ENCODE peak calls at places on chromosomes 4 and X, in five cellular contexts. One of them, this sample, is unnamed.

GRCh38 chrX:386239-386767 is 404 bp downstream of the PPP2R3B start:
- ATAC-seq in upper lobe of left lung: no peak
- ATAC-seq in HepG2: no peak
- ATAC-seq in A549: no peak
- ATAC-seq in GM12878: peak; percentile 11
- ATAC-seq in this sample: no peak

GRCh38 chr4:41504167-41504566 is 33.8 kb upstream of the LIMCH1 start:
- ATAC-seq in upper lobe of left lung: no peak
- ATAC-seq in HepG2: no peak
- ATAC-seq in A549: no peak
- ATAC-seq in GM12878: no peak
- ATAC-seq in this sample: no peak

GRCh38 chr4:67465763-67466052 is 79.6 kb downstream of the CENPC start:
- ATAC-seq in upper lobe of left lung: no peak
- ATAC-seq in HepG2: peak; percentile 54
- ATAC-seq in A549: peak; percentile 24
- ATAC-seq in GM12878: peak; percentile 25
- ATAC-seq in this sample: no peak

GRCh38 chr4:114677346-114677979 is 78.9 kb downstream of the UGT8 start:
- ATAC-seq in upper lobe of left lung: no peak
- ATAC-seq in HepG2: no peak
- ATAC-seq in A549: no peak
- ATAC-seq in GM12878: no peak
- ATAC-seq in this sample: no peak

GRCh38 chr4:106594291-106594952 is 225.8 kb upstream of the GIMD1 start:
- ATAC-seq in upper lobe of left lung: no peak
- ATAC-seq in HepG2: no peak
- ATAC-seq in A549: no peak
- ATAC-seq in GM12878: no peak
- ATAC-seq in this sample: no peak

GRCh38 chr4:78131403-78131802 is 74.3 kb downstream of the FRAS1 start:
- ATAC-seq in upper lobe of left lung: no peak
- ATAC-seq in HepG2: no peak
- ATAC-seq in A549: no peak
- ATAC-seq in GM12878: no peak
- ATAC-seq in this sample: no peak

GRCh38 chrX:109409181-109409580 is 72.7 kb downstream of the GUCY2F start:
- ATAC-seq in upper lobe of left lung: no peak
- ATAC-seq in HepG2: no peak
- ATAC-seq in A549: no peak
- ATAC-seq in GM12878: no peak
- ATAC-seq in this sample: no peak

GRCh38 chr4:164536829-164537228 is 217.1 kb upstream of the SMIM31 start:
- ATAC-seq in upper lobe of left lung: no peak
- ATAC-seq in HepG2: no peak
- ATAC-seq in A549: no peak
- ATAC-seq in GM12878: no peak
- ATAC-seq in this sample: no peak

GRCh38 chr4:142091085-142091513 is 454.7 kb downstream of the IL15 start:
- ATAC-seq in upper lobe of left lung: peak; percentile 15
- ATAC-seq in HepG2: no peak
- ATAC-seq in A549: peak; percentile 80
- ATAC-seq in GM12878: no peak
- ATAC-seq in this sample: peak; percentile 84

GRCh38 chr4:185399466-185399865 is 2.8 kb downstream of the ANKRD37 start:
- ATAC-seq in upper lobe of left lung: no peak
- ATAC-seq in HepG2: no peak
- ATAC-seq in A549: no peak
- ATAC-seq in GM12878: no peak
- ATAC-seq in this sample: no peak

GRCh38 chrX:41671082-41671481 is 17.7 kb upstream of the GPR34 start:
- ATAC-seq in upper lobe of left lung: no peak
- ATAC-seq in HepG2: no peak
- ATAC-seq in A549: no peak
- ATAC-seq in GM12878: peak; percentile 62
- ATAC-seq in this sample: no peak

GRCh38 chr4:164700471-164700870 is 53.5 kb upstream of the SMIM31 start:
- ATAC-seq in upper lobe of left lung: no peak
- ATAC-seq in HepG2: peak; percentile 78
- ATAC-seq in A549: peak; percentile 62
- ATAC-seq in GM12878: peak; percentile 65
- ATAC-seq in this sample: no peak

GRCh38 chr4:146263785-146264184 is 49.4 kb downstream of the REELD1 start:
- ATAC-seq in upper lobe of left lung: no peak
- ATAC-seq in HepG2: no peak
- ATAC-seq in A549: no peak
- ATAC-seq in GM12878: no peak
- ATAC-seq in this sample: no peak
- TF ChIP-seq EP300 in upper lobe of left lung: no peak
- TF ChIP-seq EP300 in HepG2: no peak
- TF ChIP-seq EP300 in A549: no peak
- TF ChIP-seq EP300 in GM12878: no peak
- TF ChIP-seq EP300 in this sample: no peak

GRCh38 chrX:40313269-40313668 is 215.5 kb upstream of the BCOR start:
- ATAC-seq in upper lobe of left lung: no peak
- ATAC-seq in HepG2: no peak
- ATAC-seq in A549: no peak
- ATAC-seq in GM12878: no peak
- ATAC-seq in this sample: no peak

GRCh38 chrX:40314070-40314469 is 216.3 kb upstream of the BCOR start:
- ATAC-seq in upper lobe of left lung: no peak
- ATAC-seq in HepG2: peak; percentile 64
- ATAC-seq in A549: no peak
- ATAC-seq in GM12878: peak; percentile 37
- ATAC-seq in this sample: no peak

GRCh38 chrX:40318076-40318475 is 220.3 kb upstream of the BCOR start:
- ATAC-seq in upper lobe of left lung: no peak
- ATAC-seq in HepG2: no peak
- ATAC-seq in A549: no peak
- ATAC-seq in GM12878: no peak
- ATAC-seq in this sample: no peak

GRCh38 chrX:40318796-40319195 is 221.0 kb upstream of the BCOR start:
- ATAC-seq in upper lobe of left lung: no peak
- ATAC-seq in HepG2: no peak
- ATAC-seq in A549: no peak
- ATAC-seq in GM12878: no peak
- ATAC-seq in this sample: no peak

DNA sequence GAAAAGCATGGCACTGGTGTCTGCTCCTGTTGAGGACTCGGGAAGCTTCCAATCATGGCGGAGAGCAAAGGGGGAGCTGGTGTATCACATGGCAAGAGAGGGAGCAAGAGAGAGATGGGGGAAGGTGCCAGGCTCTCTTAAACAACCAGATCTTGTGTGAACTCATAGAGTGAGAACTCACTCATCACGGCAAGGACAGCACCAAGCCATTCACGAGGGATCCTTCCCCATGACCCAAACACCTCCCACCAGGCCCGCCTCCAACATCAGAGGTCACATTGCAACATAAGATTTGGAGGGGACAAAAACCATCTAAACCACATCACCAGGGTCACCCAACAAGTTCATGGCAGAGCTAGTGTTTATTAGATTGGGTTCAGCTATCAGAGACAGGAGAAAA is 218.7 kb upstream of the BCOR start:
- ATAC-seq in upper lobe of left lung: no peak
- ATAC-seq in HepG2: no peak
- ATAC-seq in A549: no peak
- ATAC-seq in GM12878: no peak
- ATAC-seq in this sample: no peak
- H3K9me3 ChIP-seq in upper lobe of left lung: peaks cover 23% of the 10 kb centered on the region
- H3K9me3 ChIP-seq in HepG2: no peaks in the 10 kb centered on the region
- H3K9me3 ChIP-seq in A549: peaks cover 3% of the 10 kb centered on the region
- H3K9me3 ChIP-seq in GM12878: peaks cover 5% of the 10 kb centered on the region
- H3K9me3 ChIP-seq in this sample: no peaks in the 10 kb centered on the region

GRCh38 chr4:96521046-96521536 is 681.2 kb downstream of the PDHA2 start:
- ATAC-seq in upper lobe of left lung: peak; percentile 63
- ATAC-seq in HepG2: no peak
- ATAC-seq in A549: no peak
- ATAC-seq in GM12878: no peak
- ATAC-seq in this sample: no peak

GRCh38 chr4:96524311-96524875 is 684.5 kb downstream of the PDHA2 start:
- ATAC-seq in upper lobe of left lung: no peak
- ATAC-seq in HepG2: no peak
- ATAC-seq in A549: no peak
- ATAC-seq in GM12878: no peak
- ATAC-seq in this sample: no peak

GRCh38 chr4:96519291-96519690 is 679.4 kb downstream of the PDHA2 start:
- ATAC-seq in upper lobe of left lung: no peak
- ATAC-seq in HepG2: no peak
- ATAC-seq in A549: no peak
- ATAC-seq in GM12878: no peak
- ATAC-seq in this sample: no peak
- TF ChIP-seq EP300 in upper lobe of left lung: no peak
- TF ChIP-seq EP300 in HepG2: no peak
- TF ChIP-seq EP300 in A549: no peak
- TF ChIP-seq EP300 in GM12878: no peak
- TF ChIP-seq EP300 in this sample: no peak

GRCh38 chr4:16802044-16802443 is 96.4 kb downstream of the LDB2 start:
- ATAC-seq in upper lobe of left lung: peak; percentile 44
- ATAC-seq in HepG2: no peak
- ATAC-seq in A549: no peak
- ATAC-seq in GM12878: no peak
- ATAC-seq in this sample: no peak

GRCh38 chr4:16801356-16801755 is 97.1 kb downstream of the LDB2 start:
- ATAC-seq in upper lobe of left lung: no peak
- ATAC-seq in HepG2: no peak
- ATAC-seq in A549: no peak
- ATAC-seq in GM12878: no peak
- ATAC-seq in this sample: no peak

GRCh38 chr4:16809064-16809463 is 89.4 kb downstream of the LDB2 start:
- ATAC-seq in upper lobe of left lung: no peak
- ATAC-seq in HepG2: no peak
- ATAC-seq in A549: no peak
- ATAC-seq in GM12878: no peak
- ATAC-seq in this sample: no peak

DNA sequence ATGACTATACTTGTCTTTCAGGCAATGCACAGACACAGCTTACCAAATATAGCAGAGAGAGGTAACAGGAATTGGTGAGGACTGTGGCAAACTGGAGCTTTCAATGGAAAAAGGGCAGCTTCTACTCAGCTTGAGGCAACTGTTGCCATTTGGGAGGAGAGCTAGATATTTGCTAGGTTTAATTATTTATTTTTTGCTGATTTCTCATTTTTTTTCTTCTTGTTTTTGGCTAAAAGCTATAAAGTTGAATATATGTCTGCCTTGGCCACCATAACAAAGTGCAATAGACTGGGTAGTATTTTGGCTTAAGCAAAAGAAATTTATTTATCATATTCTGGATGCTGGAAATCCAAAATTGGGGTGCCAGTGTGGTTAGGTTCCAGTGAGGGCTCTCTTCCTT is 93.9 kb downstream of the LDB2 start:
- ATAC-seq in upper lobe of left lung: no peak
- ATAC-seq in HepG2: no peak
- ATAC-seq in A549: no peak
- ATAC-seq in GM12878: no peak
- ATAC-seq in this sample: no peak
- H3K9me3 ChIP-seq in upper lobe of left lung: no peaks in the 10 kb centered on the region
- H3K9me3 ChIP-seq in HepG2: no peaks in the 10 kb centered on the region
- H3K9me3 ChIP-seq in A549: no peaks in the 10 kb centered on the region
- H3K9me3 ChIP-seq in GM12878: no peaks in the 10 kb centered on the region
- H3K9me3 ChIP-seq in this sample: peaks cover 12% of the 10 kb centered on the region

DNA sequence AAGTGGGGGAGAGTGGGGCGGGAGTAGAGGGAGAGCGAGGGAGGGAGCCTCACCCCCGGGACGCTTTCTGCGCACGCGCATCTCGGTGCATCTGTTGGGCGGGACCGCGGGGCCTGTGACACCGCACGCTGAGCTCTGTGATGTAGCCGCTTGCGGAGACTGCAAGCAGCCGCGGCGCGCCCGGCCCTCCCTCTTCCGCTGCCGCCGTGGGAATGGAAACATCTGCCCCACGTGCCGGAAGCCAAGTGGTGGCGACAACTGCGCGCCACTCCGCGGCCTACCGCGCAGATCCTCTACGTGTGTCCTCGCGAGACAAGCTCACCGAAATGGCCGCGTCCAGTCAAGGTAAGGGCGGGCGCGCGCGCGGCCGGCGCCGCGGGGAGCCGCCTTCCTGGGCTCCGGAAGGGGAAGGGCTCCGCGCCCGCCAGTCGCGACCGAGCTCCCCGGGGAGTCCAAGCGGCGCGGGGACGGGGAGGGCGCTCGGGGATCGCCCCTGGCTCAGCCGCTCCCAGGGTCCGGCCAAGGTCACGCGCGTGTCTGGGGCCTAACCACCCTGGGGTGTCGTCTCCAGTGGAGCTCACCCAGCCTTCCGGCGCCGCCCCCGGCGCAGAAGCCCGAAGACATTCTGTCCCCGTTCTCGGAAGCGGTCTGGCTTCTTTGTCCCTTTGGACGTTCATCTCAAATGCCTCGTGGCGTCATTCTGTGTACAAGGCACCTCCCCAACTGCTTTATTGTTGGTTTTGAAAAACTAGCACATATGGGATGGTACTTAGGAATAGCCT is at the start of gene FUNDC2:
- ATAC-seq in upper lobe of left lung: peak; percentile 96
- ATAC-seq in HepG2: peak; percentile 93
- ATAC-seq in A549: peak; percentile 93
- ATAC-seq in GM12878: peak; percentile 87
- ATAC-seq in this sample: peak; percentile 92
- TF ChIP-seq EP300 in upper lobe of left lung: peak; percentile 64
- TF ChIP-seq EP300 in HepG2: no peak
- TF ChIP-seq EP300 in A549: no peak
- TF ChIP-seq EP300 in GM12878: no peak
- TF ChIP-seq EP300 in this sample: peak; percentile 43

DNA sequence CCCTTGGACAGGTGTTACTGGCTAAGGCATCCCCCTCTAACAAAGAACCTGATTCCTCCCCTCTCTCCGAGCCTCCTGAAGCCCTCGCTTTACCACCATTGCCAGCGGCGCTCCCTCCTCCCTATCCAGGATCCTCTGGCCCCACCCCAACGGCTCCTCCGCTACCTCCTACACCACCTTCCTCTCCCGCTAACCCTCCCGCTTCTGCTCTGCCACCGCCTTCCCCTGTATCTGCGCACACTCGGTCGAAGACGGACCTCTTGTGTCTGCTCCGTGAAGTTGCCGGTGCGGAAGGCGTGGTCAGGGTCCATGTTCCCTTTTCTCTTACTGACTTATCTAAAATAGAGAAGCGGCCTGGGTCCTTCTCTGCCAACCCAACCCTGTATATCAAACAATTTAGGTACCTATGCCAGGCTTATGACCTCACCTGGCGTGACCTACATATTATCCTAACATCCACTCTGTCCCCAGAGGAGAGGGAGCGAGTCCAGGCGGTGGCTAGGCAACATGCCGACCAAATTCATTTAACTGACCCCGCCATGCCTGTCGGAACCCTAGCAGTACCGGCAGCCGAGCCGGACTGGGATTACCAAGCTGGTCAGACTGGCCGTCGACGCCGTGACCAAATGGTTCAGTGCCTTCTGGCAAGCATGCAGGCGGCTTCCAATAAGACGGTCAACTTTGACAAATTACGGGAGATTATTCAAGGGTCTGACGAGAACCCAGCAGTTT is 958.9 kb downstream of the RPA4 start:
- ATAC-seq in upper lobe of left lung: no peak
- ATAC-seq in HepG2: no peak
- ATAC-seq in A549: no peak
- ATAC-seq in GM12878: no peak
- ATAC-seq in this sample: no peak
- H3K9me3 ChIP-seq in upper lobe of left lung: peaks cover 4% of the 10 kb centered on the region
- H3K9me3 ChIP-seq in HepG2: peaks cover 19% of the 10 kb centered on the region
- H3K9me3 ChIP-seq in A549: no peaks in the 10 kb centered on the region
- H3K9me3 ChIP-seq in GM12878: no peaks in the 10 kb centered on the region
- H3K9me3 ChIP-seq in this sample: no peaks in the 10 kb centered on the region

This sample was measured in gastroesophageal sphincter.